ENCODE peak calls at places on chromosome 18, in nine cellular contexts. One of them, this sample, is unnamed.

GRCh38 chr18:12233378-12233777 is 20.8 kb upstream of the CIDEA start:
- DNase-seq in A549: no peak
- DNase-seq in fibroblast of pulmonary artery: no peak
- DNase-seq in HL-60: no peak
- DNase-seq in astrocyte of the spinal cord: peak
- DNase-seq in left ventricle myocardium inferior: no peak
- DNase-seq in neural crest cell: no peak
- DNase-seq in cardiac muscle cell: no peak
- DNase-seq in fibroblast of mammary gland: no peak
- DNase-seq in this sample: no peak

GRCh38 chr18:29711931-29712330 is 1330.6 kb downstream of the DSC3 start:
- DNase-seq in fibroblast of pulmonary artery: no peak
- DNase-seq in neural crest cell: no peak
- DNase-seq in HL-60: no peak
- DNase-seq in A549: no peak
- DNase-seq in cardiac muscle cell: no peak
- DNase-seq in fibroblast of mammary gland: no peak
- DNase-seq in astrocyte of the spinal cord: no peak
- DNase-seq in left ventricle myocardium inferior: no peak
- DNase-seq in this sample: no peak

GRCh38 chr18:63994783-63995399 is 25.0 kb downstream of the SERPINB8 start:
- DNase-seq in A549: peak
- DNase-seq in neural crest cell: peak
- DNase-seq in fibroblast of pulmonary artery: peak
- DNase-seq in HL-60: no peak
- DNase-seq in astrocyte of the spinal cord: peak
- DNase-seq in cardiac muscle cell: peak
- DNase-seq in left ventricle myocardium inferior: no peak
- DNase-seq in fibroblast of mammary gland: peak
- DNase-seq in this sample: peak

GRCh38 chr18:74682998-74683311 is 85.3 kb downstream of the ZNF407 start:
- DNase-seq in cardiac muscle cell: no peak
- DNase-seq in HL-60: no peak
- DNase-seq in fibroblast of pulmonary artery: no peak
- DNase-seq in astrocyte of the spinal cord: peak
- DNase-seq in fibroblast of mammary gland: peak
- DNase-seq in neural crest cell: no peak
- DNase-seq in A549: no peak
- DNase-seq in left ventricle myocardium inferior: no peak
- DNase-seq in this sample: no peak

GRCh38 chr18:24014062-24014985 is at the start of gene TTC39C:
- DNase-seq in fibroblast of mammary gland: peak
- DNase-seq in astrocyte of the spinal cord: peak
- DNase-seq in A549: peak
- DNase-seq in neural crest cell: peak
- DNase-seq in HL-60: peak
- DNase-seq in cardiac muscle cell: peak
- DNase-seq in fibroblast of pulmonary artery: peak
- DNase-seq in left ventricle myocardium inferior: peak
- DNase-seq in this sample: peak

GRCh38 chr18:32439802-32440201 is 30.9 kb downstream of the GAREM1 start:
- DNase-seq in fibroblast of pulmonary artery: no peak
- DNase-seq in astrocyte of the spinal cord: no peak
- DNase-seq in left ventricle myocardium inferior: no peak
- DNase-seq in neural crest cell: no peak
- DNase-seq in HL-60: no peak
- DNase-seq in fibroblast of mammary gland: no peak
- DNase-seq in cardiac muscle cell: no peak
- DNase-seq in A549: peak
- DNase-seq in this sample: peak

GRCh38 chr18:57210711-57211411 is 64.0 kb downstream of the BOD1L2 start:
- DNase-seq in fibroblast of mammary gland: no peak
- DNase-seq in left ventricle myocardium inferior: no peak
- DNase-seq in astrocyte of the spinal cord: no peak
- DNase-seq in neural crest cell: no peak
- DNase-seq in cardiac muscle cell: no peak
- DNase-seq in HL-60: no peak
- DNase-seq in A549: peak
- DNase-seq in fibroblast of pulmonary artery: no peak
- DNase-seq in this sample: peak

GRCh38 chr18:78947291-78947690 is 32.3 kb upstream of the SALL3 start:
- DNase-seq in fibroblast of pulmonary artery: no peak
- DNase-seq in fibroblast of mammary gland: no peak
- DNase-seq in HL-60: no peak
- DNase-seq in neural crest cell: no peak
- DNase-seq in left ventricle myocardium inferior: no peak
- DNase-seq in A549: no peak
- DNase-seq in astrocyte of the spinal cord: no peak
- DNase-seq in cardiac muscle cell: no peak
- DNase-seq in this sample: no peak

GRCh38 chr18:58195278-58195721 is 151.3 kb downstream of the NEDD4L start:
- DNase-seq in neural crest cell: no peak
- DNase-seq in astrocyte of the spinal cord: no peak
- DNase-seq in fibroblast of pulmonary artery: no peak
- DNase-seq in fibroblast of mammary gland: no peak
- DNase-seq in left ventricle myocardium inferior: no peak
- DNase-seq in HL-60: no peak
- DNase-seq in cardiac muscle cell: peak
- DNase-seq in A549: no peak
- DNase-seq in this sample: peak

GRCh38 chr18:39450958-39451357 is 1885.4 kb upstream of the CELF4 start:
- DNase-seq in fibroblast of mammary gland: no peak
- DNase-seq in neural crest cell: no peak
- DNase-seq in fibroblast of pulmonary artery: no peak
- DNase-seq in HL-60: no peak
- DNase-seq in A549: no peak
- DNase-seq in astrocyte of the spinal cord: no peak
- DNase-seq in cardiac muscle cell: no peak
- DNase-seq in left ventricle myocardium inferior: no peak
- DNase-seq in this sample: no peak

GRCh38 chr18:70160075-70160678 is 45.3 kb downstream of the RTTN start:
- DNase-seq in astrocyte of the spinal cord: no peak
- DNase-seq in left ventricle myocardium inferior: no peak
- DNase-seq in cardiac muscle cell: no peak
- DNase-seq in fibroblast of pulmonary artery: no peak
- DNase-seq in A549: no peak
- DNase-seq in HL-60: no peak
- DNase-seq in neural crest cell: no peak
- DNase-seq in fibroblast of mammary gland: no peak
- DNase-seq in this sample: no peak

GRCh38 chr18:47166235-47166634 is 9.9 kb downstream of the IER3IP1 start:
- DNase-seq in HL-60: no peak
- DNase-seq in astrocyte of the spinal cord: no peak
- DNase-seq in fibroblast of pulmonary artery: no peak
- DNase-seq in fibroblast of mammary gland: no peak
- DNase-seq in neural crest cell: no peak
- DNase-seq in A549: no peak
- DNase-seq in cardiac muscle cell: peak
- DNase-seq in left ventricle myocardium inferior: no peak
- DNase-seq in this sample: no peak

GRCh38 chr18:75172299-75173124 is 36.4 kb downstream of the PTGR3 start:
- DNase-seq in cardiac muscle cell: no peak
- DNase-seq in HL-60: no peak
- DNase-seq in neural crest cell: no peak
- DNase-seq in fibroblast of pulmonary artery: no peak
- DNase-seq in left ventricle myocardium inferior: no peak
- DNase-seq in fibroblast of mammary gland: no peak
- DNase-seq in astrocyte of the spinal cord: no peak
- DNase-seq in A549: no peak
- DNase-seq in this sample: no peak

DNA sequence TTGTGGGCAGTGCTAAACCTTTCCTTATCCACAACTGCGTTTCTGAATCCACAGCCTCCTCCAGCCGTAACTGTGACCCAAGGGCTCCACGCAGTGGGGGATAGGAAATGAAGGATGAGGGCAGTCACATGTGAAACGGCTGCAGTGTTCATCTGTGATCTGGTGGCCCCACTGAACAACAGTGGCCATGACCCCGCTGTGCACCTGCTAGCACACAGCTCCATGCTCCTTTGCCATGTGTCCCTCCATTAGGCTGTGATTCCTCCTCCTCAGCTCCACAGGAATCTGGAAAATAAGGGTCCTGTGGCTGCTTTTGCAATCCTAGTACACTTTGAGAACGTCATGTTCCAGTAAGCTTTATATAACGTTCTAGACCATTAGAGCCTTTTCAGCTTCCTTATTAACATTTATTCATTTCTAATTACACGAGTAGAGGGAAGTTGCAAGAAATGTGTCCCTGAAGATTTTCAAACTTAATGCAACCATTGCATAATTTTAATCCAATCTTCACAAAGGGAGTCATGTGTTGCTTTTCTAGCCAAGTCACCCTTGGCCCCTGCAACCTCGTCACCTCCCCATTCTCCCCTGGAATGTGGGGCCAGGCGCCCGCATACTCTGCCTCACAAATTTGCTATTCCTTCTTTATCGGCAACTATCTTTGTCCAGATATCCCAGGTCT is 7.1 kb upstream of the NAPG start:
- DNase-seq in HL-60: peak
- DNase-seq in left ventricle myocardium inferior: peak
- DNase-seq in fibroblast of pulmonary artery: peak
- DNase-seq in astrocyte of the spinal cord: peak
- DNase-seq in A549: no peak
- DNase-seq in fibroblast of mammary gland: peak
- DNase-seq in cardiac muscle cell: peak
- DNase-seq in neural crest cell: peak
- DNase-seq in this sample: no peak
- TF ChIP-seq CTCF in HL-60: no peak
- TF ChIP-seq CTCF in left ventricle myocardium inferior: peak
- TF ChIP-seq CTCF in fibroblast of pulmonary artery: peak
- TF ChIP-seq CTCF in astrocyte of the spinal cord: peak
- TF ChIP-seq CTCF in A549: no peak
- TF ChIP-seq CTCF in fibroblast of mammary gland: peak
- TF ChIP-seq CTCF in cardiac muscle cell: peak
- TF ChIP-seq CTCF in neural crest cell: peak
- TF ChIP-seq CTCF in this sample: no peak

GRCh38 chr18:48896875-48897511 is 53.8 kb downstream of the SMAD7 start:
- DNase-seq in neural crest cell: no peak
- DNase-seq in fibroblast of pulmonary artery: no peak
- DNase-seq in left ventricle myocardium inferior: peak
- DNase-seq in fibroblast of mammary gland: peak
- DNase-seq in astrocyte of the spinal cord: no peak
- DNase-seq in HL-60: peak
- DNase-seq in cardiac muscle cell: peak
- DNase-seq in A549: no peak
- DNase-seq in this sample: peak
- TF ChIP-seq CTCF in neural crest cell: no peak
- TF ChIP-seq CTCF in fibroblast of pulmonary artery: no peak
- TF ChIP-seq CTCF in left ventricle myocardium inferior: no peak
- TF ChIP-seq CTCF in fibroblast of mammary gland: no peak
- TF ChIP-seq CTCF in astrocyte of the spinal cord: peak
- TF ChIP-seq CTCF in HL-60: peak
- TF ChIP-seq CTCF in cardiac muscle cell: peak
- TF ChIP-seq CTCF in A549: no peak
- TF ChIP-seq CTCF in this sample: peak

GRCh38 chr18:3773303-3773702 is 323.3 kb downstream of the TGIF1 start:
- DNase-seq in cardiac muscle cell: no peak
- DNase-seq in fibroblast of mammary gland: peak
- DNase-seq in HL-60: peak
- DNase-seq in left ventricle myocardium inferior: no peak
- DNase-seq in A549: no peak
- DNase-seq in neural crest cell: no peak
- DNase-seq in astrocyte of the spinal cord: no peak
- DNase-seq in fibroblast of pulmonary artery: peak
- DNase-seq in this sample: no peak
- TF ChIP-seq CTCF in cardiac muscle cell: peak
- TF ChIP-seq CTCF in fibroblast of mammary gland: peak
- TF ChIP-seq CTCF in HL-60: no peak
- TF ChIP-seq CTCF in left ventricle myocardium inferior: no peak
- TF ChIP-seq CTCF in A549: no peak
- TF ChIP-seq CTCF in neural crest cell: peak
- TF ChIP-seq CTCF in astrocyte of the spinal cord: no peak
- TF ChIP-seq CTCF in fibroblast of pulmonary artery: peak
- TF ChIP-seq CTCF in this sample: peak

GRCh38 chr18:37536646-37537045 is 29.0 kb downstream of the CELF4 start:
- DNase-seq in HL-60: no peak
- DNase-seq in cardiac muscle cell: no peak
- DNase-seq in fibroblast of mammary gland: no peak
- DNase-seq in A549: no peak
- DNase-seq in left ventricle myocardium inferior: no peak
- DNase-seq in neural crest cell: no peak
- DNase-seq in astrocyte of the spinal cord: no peak
- DNase-seq in fibroblast of pulmonary artery: no peak
- DNase-seq in this sample: no peak

GRCh38 chr18:37532917-37533316 is 32.7 kb downstream of the CELF4 start:
- DNase-seq in cardiac muscle cell: no peak
- DNase-seq in fibroblast of pulmonary artery: no peak
- DNase-seq in HL-60: no peak
- DNase-seq in neural crest cell: no peak
- DNase-seq in astrocyte of the spinal cord: no peak
- DNase-seq in A549: no peak
- DNase-seq in fibroblast of mammary gland: no peak
- DNase-seq in left ventricle myocardium inferior: no peak
- DNase-seq in this sample: no peak

GRCh38 chr18:37535968-37536367 is 29.6 kb downstream of the CELF4 start:
- DNase-seq in neural crest cell: no peak
- DNase-seq in fibroblast of mammary gland: peak
- DNase-seq in left ventricle myocardium inferior: no peak
- DNase-seq in fibroblast of pulmonary artery: peak
- DNase-seq in astrocyte of the spinal cord: no peak
- DNase-seq in A549: no peak
- DNase-seq in HL-60: no peak
- DNase-seq in cardiac muscle cell: no peak
- DNase-seq in this sample: no peak

GRCh38 chr18:37534627-37535026 is 31.0 kb downstream of the CELF4 start:
- DNase-seq in HL-60: no peak
- DNase-seq in fibroblast of pulmonary artery: no peak
- DNase-seq in A549: no peak
- DNase-seq in cardiac muscle cell: no peak
- DNase-seq in left ventricle myocardium inferior: no peak
- DNase-seq in neural crest cell: no peak
- DNase-seq in astrocyte of the spinal cord: no peak
- DNase-seq in fibroblast of mammary gland: no peak
- DNase-seq in this sample: no peak

DNA sequence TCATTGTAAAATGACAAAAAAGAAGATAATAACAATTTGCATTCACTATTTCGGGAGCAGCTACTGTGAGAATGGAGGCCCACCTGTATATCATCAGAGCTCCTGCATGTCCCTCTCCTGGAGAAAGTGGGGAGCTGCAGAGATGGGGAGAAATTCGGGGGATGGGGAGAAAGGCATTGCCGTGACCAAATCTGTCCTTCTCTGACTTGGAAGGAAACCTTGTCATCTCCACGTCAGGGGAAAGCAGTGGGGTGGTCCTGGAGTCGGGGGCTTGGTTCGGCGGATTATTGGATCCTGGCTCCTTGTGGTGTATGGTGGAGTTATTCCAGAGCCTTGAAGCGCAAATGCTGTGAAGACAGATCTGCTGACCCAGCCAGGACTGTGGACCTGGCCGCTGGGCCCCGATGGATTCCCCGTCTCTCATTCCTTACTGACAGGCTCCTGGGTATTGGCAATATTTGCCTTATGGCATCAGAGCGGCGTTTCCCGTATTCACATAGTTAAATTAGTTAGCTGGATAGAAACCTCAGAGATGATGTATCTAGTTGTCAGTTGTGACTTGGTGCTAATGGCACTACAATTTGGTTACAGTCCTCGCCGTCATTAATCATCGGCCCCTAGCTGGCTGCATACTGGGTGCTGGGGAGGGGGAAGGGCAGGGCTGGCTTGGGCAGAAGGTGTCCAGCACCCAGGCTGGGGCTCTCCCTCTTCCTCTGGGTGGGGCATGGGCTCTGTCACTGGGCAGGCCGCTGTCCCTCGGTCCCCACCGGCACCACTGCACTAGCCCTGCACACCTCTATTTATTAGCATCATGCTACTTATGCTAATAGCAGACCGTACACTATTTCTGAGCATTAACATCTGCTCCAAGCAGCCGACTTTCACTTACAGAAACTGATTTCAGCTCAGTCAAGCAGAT is 31.7 kb downstream of the CELF4 start:
- DNase-seq in left ventricle myocardium inferior: no peak
- DNase-seq in neural crest cell: no peak
- DNase-seq in fibroblast of pulmonary artery: no peak
- DNase-seq in cardiac muscle cell: no peak
- DNase-seq in A549: peak
- DNase-seq in astrocyte of the spinal cord: no peak
- DNase-seq in fibroblast of mammary gland: no peak
- DNase-seq in HL-60: no peak
- DNase-seq in this sample: no peak
- TF ChIP-seq CTCF in left ventricle myocardium inferior: no peak
- TF ChIP-seq CTCF in neural crest cell: peak
- TF ChIP-seq CTCF in fibroblast of pulmonary artery: peak
- TF ChIP-seq CTCF in cardiac muscle cell: peak
- TF ChIP-seq CTCF in A549: no peak
- TF ChIP-seq CTCF in astrocyte of the spinal cord: peak
- TF ChIP-seq CTCF in fibroblast of mammary gland: peak
- TF ChIP-seq CTCF in HL-60: no peak
- TF ChIP-seq CTCF in this sample: no peak